ENCODE peak calls at places on chromosomes 5 and 9, in five cellular contexts. R, T, O, P and U are unnamed samples.

GRCh38 chr5:149007174-149007573 is 55.7 kb downstream of the SH3TC2 start:
- DNase-seq in R (no peak), T (no peak), O (peak; percentile 56), P (no peak), U (no peak)

GRCh38 chr5:147455822-147456221 is 54.0 kb downstream of the DPYSL3 start:
- DNase-seq in R (no peak), T (no peak), O (peak; percentile 15), P (no peak), U (no peak)

GRCh38 chr5:130066644-130067043 is 162.4 kb downstream of the CHSY3 start:
- DNase-seq in R (peak; percentile 61), T (no peak), O (peak; percentile 41), P (peak; percentile 75), U (no peak)

GRCh38 chr9:72628191-72628590 is 106.8 kb downstream of the TMC1 start:
- DNase-seq in R (no peak), T (no peak), O (no peak), P (no peak), U (no peak)

GRCh38 chr5:172315599-172316531 is 32.3 kb upstream of the UBTD2 start:
- DNase-seq in R (no peak), T (no peak), O (no peak), P (no peak), U (no peak)

GRCh38 chr9:16266648-16267276 is 603.7 kb downstream of the BNC2 start:
- DNase-seq in R (no peak), T (no peak), O (no peak), P (no peak), U (peak; percentile 2)

GRCh38 chr5:13993926-13994325 is 49.4 kb upstream of the DNAH5 start:
- DNase-seq in R (no peak), T (no peak), O (no peak), P (no peak), U (no peak)

GRCh38 chr9:82206946-82207345 is 218.4 kb downstream of the SPATA31D1 start:
- DNase-seq in R (no peak), T (no peak), O (no peak), P (no peak), U (no peak)

GRCh38 chr9:77614671-77615070 is 33.5 kb downstream of the GNA14 start:
- DNase-seq in R (no peak), T (no peak), O (no peak), P (no peak), U (no peak)

GRCh38 chr9:28668158-28668557 is 1094.9 kb upstream of the C9orf72 start:
- DNase-seq in R (no peak), T (no peak), O (no peak), P (no peak), U (no peak)

GRCh38 chr5:127029513-127030258 is 672 bp downstream of the MARCHF3 start:
- DNase-seq in R (peak; percentile 65), T (no peak), O (peak; percentile 75), P (peak; percentile 63), U (peak; percentile 52)

GRCh38 chr9:97651646-97652045 is 18.0 kb downstream of the NCBP1 start:
- DNase-seq in R (no peak), T (no peak), O (peak; percentile 27), P (no peak), U (no peak)

GRCh38 chr5:97550164-97550563 is 367.1 kb upstream of the RIOK2 start:
- DNase-seq in R (no peak), T (no peak), O (peak; percentile 46), P (peak; percentile 37), U (no peak)

DNA sequence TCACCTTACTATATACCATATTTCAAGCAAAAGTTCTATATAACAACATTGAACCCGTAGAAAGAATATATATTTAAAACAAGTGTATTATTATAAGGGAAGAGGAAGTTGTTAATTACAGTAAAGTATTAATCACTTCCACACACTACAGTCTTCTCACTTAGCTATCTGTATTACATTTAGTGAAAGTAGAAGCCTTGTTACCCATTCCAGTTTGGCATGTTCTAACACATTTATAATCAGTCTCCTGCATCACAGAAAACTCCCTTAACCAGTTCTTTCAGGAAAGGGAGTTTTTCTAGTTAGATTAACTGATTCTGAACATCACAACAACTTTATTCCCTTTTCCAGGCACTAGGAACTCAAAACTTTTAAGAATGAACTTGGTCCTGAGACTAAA is 6.9 kb downstream of the RAB14 start:
- DNase-seq in R (no peak), T (no peak), O (no peak), P (no peak), U (no peak)
- H3K4me1 ChIP-seq in R (peaks cover 100% of the 10 kb centered on the region), T (peaks cover 80% of the 10 kb centered on the region), O (peaks cover 5% of the 10 kb centered on the region), P (peaks cover 77% of the 10 kb centered on the region), U (peaks cover 37% of the 10 kb centered on the region)

DNA sequence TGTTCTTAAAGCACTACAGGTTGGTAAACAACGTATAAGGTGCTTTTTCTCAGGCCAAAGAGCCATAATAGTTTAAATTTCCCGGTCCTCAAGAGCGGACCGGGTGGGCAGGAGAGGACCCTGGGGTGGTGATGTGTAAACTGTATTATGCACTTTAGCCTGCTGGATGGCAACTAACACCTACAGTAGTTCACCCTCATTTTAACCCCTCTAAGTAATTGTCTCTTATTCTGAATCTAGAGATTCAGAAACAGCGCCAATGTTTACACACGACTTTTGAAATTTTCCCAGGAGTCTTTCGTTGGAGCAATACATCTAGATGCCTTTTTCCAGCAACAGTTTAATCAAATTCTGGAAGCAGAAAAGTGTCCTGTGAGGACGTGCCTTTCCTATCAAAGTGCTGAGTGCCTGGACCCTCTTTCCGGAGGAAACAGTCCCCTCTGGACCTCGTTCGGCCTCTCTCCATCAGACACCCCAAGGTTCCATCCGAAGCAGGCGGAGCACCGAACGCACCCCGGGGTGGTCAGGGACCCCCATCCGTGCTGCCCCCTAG is 676 bp upstream of the OCLN start:
- DNase-seq in R (no peak), T (no peak), O (no peak), P (no peak), U (no peak)
- H3K4me3 ChIP-seq in R (peak overlapping the region; percentile 47), T (peak overlapping the region; percentile 73), O (peak overlapping the region; percentile 82), P (peak overlapping the region; percentile 79), U (peak overlapping the region; percentile 99)

GRCh38 chr9:106868565-106868964 is 5.6 kb downstream of the ZNF462 start:
- DNase-seq in R (peak; percentile 65), T (no peak), O (no peak), P (peak; percentile 61), U (no peak)

GRCh38 chr9:106869458-106869857 is 6.5 kb downstream of the ZNF462 start:
- DNase-seq in R (no peak), T (no peak), O (no peak), P (peak; percentile 81), U (no peak)

GRCh38 chr9:106866243-106866642 is 3.3 kb downstream of the ZNF462 start:
- DNase-seq in R (no peak), T (no peak), O (no peak), P (no peak), U (no peak)

GRCh38 chr9:106868096-106868495 is 5.1 kb downstream of the ZNF462 start:
- DNase-seq in R (no peak), T (no peak), O (no peak), P (peak; percentile 22), U (no peak)

GRCh38 chr9:106869028-106869427 is 6.1 kb downstream of the ZNF462 start:
- DNase-seq in R (no peak), T (no peak), O (no peak), P (peak; percentile 50), U (no peak)
- H3K4me1 ChIP-seq in R (peaks cover 48% of the 10 kb centered on the region), T (peaks cover 27% of the 10 kb centered on the region), O (peaks cover 2% of the 10 kb centered on the region), P (peaks cover 11% of the 10 kb centered on the region), U (peaks cover 9% of the 10 kb centered on the region)

GRCh38 chr5:65479527-65479926 is 2.2 kb downstream of the ADAMTS6 start:
- DNase-seq in R (no peak), T (no peak), O (no peak), P (no peak), U (no peak)
- H3K4me3 ChIP-seq in R (peak overlapping the region; percentile 43), T (peak overlapping the region; percentile 83), O (peak overlapping the region; percentile 96), P (peak overlapping the region; percentile 48), U (no peak overlapping the region)

GRCh38 chr9:137276757-137277328 is 683 bp upstream of the TOR4A start:
- DNase-seq in R (peak; percentile 81), T (no peak), O (peak; percentile 81), P (peak; percentile 86), U (no peak)

GRCh38 chr9:137277329-137278041 is at the start of gene TOR4A:
- DNase-seq in R (peak; percentile 88), T (peak; percentile 66), O (peak; percentile 93), P (peak; percentile 91), U (no peak)

GRCh38 chr9:137279741-137280477 is 2.4 kb downstream of the TOR4A start:
- DNase-seq in R (no peak), T (no peak), O (no peak), P (no peak), U (no peak)

GRCh38 chr9:137278913-137279711 is 1.6 kb downstream of the TOR4A start:
- DNase-seq in R (no peak), T (no peak), O (no peak), P (no peak), U (no peak)

DNA sequence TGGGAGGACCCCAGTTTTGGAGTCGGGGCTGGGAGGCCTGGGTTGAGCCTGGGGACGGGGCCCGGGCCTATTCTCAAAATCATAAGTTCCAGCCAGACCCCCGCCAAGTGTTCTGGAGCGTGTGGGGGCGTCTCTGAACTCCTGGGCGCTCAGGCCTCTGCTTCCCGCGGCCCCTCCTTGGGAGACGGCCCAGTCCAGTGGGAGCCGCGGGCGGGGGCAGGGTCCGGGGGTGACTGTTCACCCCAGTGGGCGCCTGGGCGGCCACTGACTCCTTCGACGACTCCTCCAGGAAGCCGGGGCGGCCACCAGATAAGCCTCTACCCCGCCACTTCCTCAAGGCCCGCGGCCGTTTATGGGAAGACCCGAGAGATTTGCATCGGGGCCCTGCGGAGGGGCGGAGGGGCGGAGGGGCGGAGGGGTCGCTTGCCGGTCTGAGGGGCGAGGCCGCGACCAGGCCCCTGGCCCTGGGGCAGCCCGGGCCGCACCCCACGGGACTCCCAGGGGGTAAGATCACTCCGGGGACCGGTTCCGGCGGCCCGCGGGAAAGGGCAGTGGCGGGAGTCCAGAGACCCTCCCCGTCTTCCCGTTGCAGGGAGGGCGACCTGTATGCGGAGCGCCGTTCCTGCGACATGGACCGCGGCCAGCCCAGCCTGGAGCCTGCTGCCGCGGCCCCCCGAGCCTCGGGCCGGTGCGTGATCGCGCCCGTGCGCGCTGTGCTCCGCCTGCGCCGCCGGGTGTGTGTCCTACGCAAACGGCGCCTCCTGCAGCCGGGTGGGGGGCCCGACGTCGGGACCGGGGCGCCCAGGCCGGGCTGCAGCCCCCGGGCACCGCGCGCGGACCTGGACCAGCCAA is 761 bp downstream of the TOR4A start:
- DNase-seq in R (no peak), T (no peak), O (no peak), P (peak; percentile 30), U (no peak)
- H3K4me1 ChIP-seq in R (peaks cover 61% of the 10 kb centered on the region), T (peaks cover 14% of the 10 kb centered on the region), O (peaks cover 70% of the 10 kb centered on the region), P (peaks cover 32% of the 10 kb centered on the region), U (no peaks in the 10 kb centered on the region)

DNA sequence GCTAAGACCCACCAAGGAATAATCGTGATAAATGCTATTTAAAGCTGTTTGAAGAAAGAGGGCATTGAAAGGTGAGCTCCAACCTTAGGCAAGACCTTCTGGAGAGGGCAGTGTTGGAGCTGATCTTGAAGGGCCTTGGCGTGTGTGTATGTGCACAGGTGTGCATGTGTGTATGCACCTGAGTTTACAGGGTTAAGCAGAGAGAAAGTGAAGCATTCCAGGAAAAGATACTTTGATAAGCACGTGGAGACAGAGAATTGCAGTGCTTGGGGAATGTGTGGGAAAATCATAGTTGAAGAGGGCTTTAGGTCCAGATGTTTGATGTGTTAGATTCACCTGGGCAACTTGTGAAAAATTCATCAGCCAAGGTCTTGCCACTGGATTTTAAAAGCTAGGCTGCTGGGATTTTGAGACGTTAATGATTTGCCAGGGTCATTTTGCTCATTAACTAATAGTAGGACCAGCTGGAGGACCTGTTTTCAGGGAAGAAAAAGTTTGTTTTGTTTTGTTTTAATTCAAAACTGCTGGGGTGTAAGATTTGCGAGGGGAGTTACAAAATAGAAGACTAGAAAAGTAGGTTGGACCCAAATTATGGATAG is 78.3 kb upstream of the ANKRD55 start:
- DNase-seq in R (no peak), T (no peak), O (no peak), P (no peak), U (peak; percentile 66)
- H3K4me3 ChIP-seq in R (no peak overlapping the region), T (no peak overlapping the region), O (no peak overlapping the region), P (no peak overlapping the region), U (no peak overlapping the region)

GRCh38 chr9:92291577-92291976 is 1.9 kb downstream of the IARS1 start:
- DNase-seq in R (no peak), T (no peak), O (no peak), P (no peak), U (no peak)
- H3K4me1 ChIP-seq in R (peaks cover 18% of the 10 kb centered on the region), T (peaks cover 8% of the 10 kb centered on the region), O (peaks cover 11% of the 10 kb centered on the region), P (peaks cover 31% of the 10 kb centered on the region), U (peaks cover 9% of the 10 kb centered on the region)